ENCODE peak calls at places on chromosomes 6 and 20, in four cellular contexts. A is M059J; D is bronchial epithelial cell; C is effector memory CD4-positive, alpha-beta T cell. O is an unnamed sample.

GRCh38 chr20:48962976-48963730 is 41.6 kb downstream of the ARFGEF2 start:
- DNase-seq in A (no peak), D (no peak), C (no peak), O (no peak)

GRCh38 chr6:145756170-145756662 is 20.9 kb upstream of the EPM2A start:
- DNase-seq in A (peak; percentile 91), D (peak; percentile 96), C (no peak), O (peak; percentile 95)

GRCh38 chr6:155880905-155881304 is 425.3 kb upstream of the NOX3 start:
- DNase-seq in A (peak; percentile 75), D (no peak), C (no peak), O (no peak)

GRCh38 chr20:1160991-1161390 is 23.8 kb downstream of the TMEM74B start:
- DNase-seq in A (no peak), D (no peak), C (no peak), O (no peak)

GRCh38 chr20:25299801-25300200 is 51.9 kb downstream of the PYGB start:
- DNase-seq in A (peak; percentile 86), D (peak; percentile 42), C (no peak), O (peak; percentile 46)

GRCh38 chr6:33828452-33828763 is 24.6 kb upstream of the MLN start:
- DNase-seq in A (no peak), D (no peak), C (no peak), O (no peak)

GRCh38 chr6:95095271-95095670 is 482.1 kb upstream of the MANEA start:
- DNase-seq in A (no peak), D (peak; percentile 76), C (no peak), O (peak; percentile 66)

GRCh38 chr6:56949261-56949660 is 5.6 kb upstream of the BEND6 start:
- DNase-seq in A (no peak), D (no peak), C (no peak), O (no peak)

GRCh38 chr6:1686117-1687098 is 76.7 kb downstream of the FOXC1 start:
- DNase-seq in A (peak; percentile 97), D (peak; percentile 98), C (no peak), O (peak; percentile 98)

GRCh38 chr20:36467076-36467999 is 74.0 kb upstream of the MYL9 start:
- DNase-seq in A (no peak), D (peak; percentile 60), C (peak; percentile 21), O (peak; percentile 83)

GRCh38 chr6:170124836-170125235 is 166.0 kb downstream of the DLL1 start:
- DNase-seq in A (no peak), D (peak; percentile 93), C (no peak), O (peak; percentile 89)

GRCh38 chr6:50816115-50816675 is 2.5 kb upstream of the TFAP2B start:
- DNase-seq in A (peak; percentile 75), D (peak; percentile 74), C (no peak), O (peak; percentile 82)

GRCh38 chr6:68777956-68778355 is 142.9 kb downstream of the ADGRB3 start:
- DNase-seq in A (peak; percentile 79), D (peak; percentile 44), C (no peak), O (peak; percentile 37)

GRCh38 chr6:142726616-142727015 is 218.4 kb downstream of the HIVEP2 start:
- DNase-seq in A (peak; percentile 28), D (no peak), C (no peak), O (peak; percentile 9)

GRCh38 chr20:3687655-3688054 is 5.8 kb upstream of the ADAM33 start:
- DNase-seq in A (peak; percentile 78), D (peak; percentile 45), C (no peak), O (peak; percentile 32)

GRCh38 chr6:14455442-14455841 is 337.9 kb downstream of the CD83 start:
- DNase-seq in A (no peak), D (no peak), C (no peak), O (no peak)

GRCh38 chr6:125700591-125701353 is 48.7 kb upstream of the HEY2 start:
- DNase-seq in A (no peak), D (no peak), C (no peak), O (no peak)

GRCh38 chr20:29313481-29313880 is 1944.0 kb upstream of the DEFB115 start:
- DNase-seq in A (no peak), D (no peak), C (no peak), O (no peak)

GRCh38 chr6:46325561-46326525 is 155.1 kb upstream of the ENPP5 start:
- DNase-seq in A (peak; percentile 63), D (no peak), C (no peak), O (no peak)

GRCh38 chr20:50191065-50191565 is 485 bp downstream of the CEBPB start:
- DNase-seq in A (peak; percentile 66), D (no peak), C (peak; percentile 35), O (peak; percentile 67)

GRCh38 chr20:34525342-34525708 is 9.1 kb downstream of the DYNLRB1 start:
- DNase-seq in A (no peak), D (no peak), C (no peak), O (no peak)

GRCh38 chr6:27081931-27082330 is 165.6 kb upstream of the PRSS16 start:
- DNase-seq in A (no peak), D (peak; percentile 49), C (no peak), O (peak; percentile 64)

GRCh38 chr6:327538-328183 is 35.4 kb downstream of the DUSP22 start:
- DNase-seq in A (peak; percentile 40), D (no peak), C (no peak), O (no peak)

O was measured in epithelial cell of esophagus.